ENCODE peak calls at places on chromosomes 3 and 15, in eight cellular contexts. L is A549; O is fibroblast of pulmonary artery; R is progenitor cell of endocrine pancreas; J is activated CD8-positive, alpha-beta T cell treated with anti-CD3 and anti-CD28 coated beads for 36 hours; M is IMR-90; Y is GM10248; B is Calu3. P is an unnamed sample.

GRCh38 chr3:126102530-126102951 is 18.6 kb upstream of the SLC41A3 start:
- DNase-seq in B (no peak), M (peak; percentile 19), L (no peak), R (no peak), Y (no peak), O (no peak), J (no peak), P (no peak)

GRCh38 chr15:90294601-90295269 is 29.3 kb downstream of the NGRN start:
- DNase-seq in L (no peak), O (no peak), M (no peak), Y (no peak), R (no peak), J (no peak), B (no peak), P (no peak)

GRCh38 chr3:160185711-160186110 is 39.5 kb upstream of the C3orf80 start:
- DNase-seq in J (no peak), O (no peak), M (no peak), Y (no peak), L (no peak), B (no peak), R (no peak), P (no peak)

GRCh38 chr3:10471337-10471721 is 34.1 kb downstream of the ATP2B2 start:
- DNase-seq in B (no peak), J (no peak), O (peak; percentile 11), M (peak; percentile 12), R (no peak), Y (no peak), L (no peak), P (no peak)

GRCh38 chr3:193808317-193808716 is 215.3 kb downstream of the OPA1 start:
- DNase-seq in Y (no peak), L (no peak), R (no peak), B (no peak), O (no peak), J (no peak), M (no peak), P (no peak)

GRCh38 chr3:61627768-61628185 is 66.4 kb downstream of the PTPRG start:
- DNase-seq in O (peak; percentile 77), R (no peak), M (peak; percentile 93), Y (no peak), L (peak; percentile 26), B (no peak), J (no peak), P (peak; percentile 85)

GRCh38 chr15:80846416-80846815 is 67.2 kb downstream of the CEMIP start:
- DNase-seq in M (peak; percentile 31), Y (no peak), L (no peak), J (no peak), R (no peak), B (no peak), O (no peak), P (no peak)

GRCh38 chr15:31277335-31278055 is 49.1 kb upstream of the KLF13 start:
- DNase-seq in L (no peak), Y (no peak), M (no peak), O (no peak), B (no peak), R (no peak), J (no peak), P (no peak)

GRCh38 chr15:55403531-55403930 is 4.6 kb downstream of the CCPG1 start:
- DNase-seq in Y (no peak), J (no peak), O (peak; percentile 62), R (no peak), M (peak; percentile 49), B (no peak), L (no peak), P (no peak)

GRCh38 chr3:184741798-184742675 is 30.2 kb upstream of the MAGEF1 start:
- DNase-seq in J (no peak), B (no peak), R (no peak), Y (no peak), O (no peak), M (no peak), L (no peak), P (no peak)
- TF ChIP-seq CTCF in J (no peak), B (no peak), R (no peak), Y (no peak), O (no peak), M (no peak), L (no peak), P (no peak)

GRCh38 chr15:26065723-26066122 is 202.6 kb upstream of the ATP10A start:
- DNase-seq in M (no peak), O (no peak), Y (no peak), R (no peak), J (no peak), L (no peak), B (no peak), P (no peak)
- TF ChIP-seq CTCF in M (no peak), O (no peak), Y (no peak), R (no peak), J (no peak), L (no peak), B (no peak), P (no peak)

GRCh38 chr3:131048030-131048429 is 21.4 kb downstream of the NEK11 start:
- DNase-seq in B (no peak), L (no peak), R (no peak), Y (no peak), J (no peak), O (no peak), M (no peak), P (no peak)

GRCh38 chr3:131053021-131053420 is 26.3 kb downstream of the NEK11 start:
- DNase-seq in R (no peak), J (no peak), B (no peak), L (no peak), O (peak; percentile 61), M (peak; percentile 1), Y (no peak), P (no peak)

DNA sequence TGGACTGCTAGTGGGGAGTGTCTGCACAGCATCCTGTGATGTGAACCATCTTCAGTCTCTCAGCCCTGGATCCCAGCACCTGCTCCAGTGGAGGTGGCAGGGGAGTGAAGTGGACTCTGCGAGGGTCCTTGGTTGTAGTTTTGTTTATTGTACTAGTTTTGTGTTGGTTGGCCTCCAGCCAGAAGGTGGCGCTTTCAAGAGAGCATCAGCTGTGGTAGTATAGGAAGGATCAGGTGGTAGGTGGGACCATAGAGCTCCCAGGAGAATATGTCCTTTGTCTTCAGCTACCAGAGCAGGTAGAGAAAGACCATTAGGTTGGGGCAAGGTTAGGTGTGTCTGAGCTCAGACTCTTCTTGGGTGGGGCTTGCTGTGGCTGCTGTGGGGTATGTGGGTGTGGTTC is 20.9 kb downstream of the NEK11 start:
- DNase-seq in Y (no peak), R (no peak), M (no peak), L (no peak), J (peak; percentile 20), O (no peak), B (peak; percentile 11), P (no peak)
- TF ChIP-seq CTCF in Y (no peak), R (no peak), M (no peak), L (no peak), J (no peak), O (no peak), B (no peak), P (no peak)

GRCh38 chr3:72816843-72817485 is 31.3 kb downstream of the SHQ1 start:
- DNase-seq in R (no peak), M (no peak), O (no peak), L (no peak), Y (no peak), B (no peak), J (peak; percentile 65), P (no peak)

GRCh38 chr3:72820405-72820804 is 27.8 kb downstream of the SHQ1 start:
- DNase-seq in Y (no peak), O (peak; percentile 89), M (peak; percentile 58), J (no peak), B (no peak), R (no peak), L (no peak), P (peak; percentile 58)

GRCh38 chr3:72818915-72819314 is 29.3 kb downstream of the SHQ1 start:
- DNase-seq in R (no peak), Y (no peak), M (peak; percentile 93), O (peak; percentile 83), B (no peak), L (no peak), J (peak; percentile 29), P (peak; percentile 85)

GRCh38 chr3:72821170-72821781 is 27.0 kb downstream of the SHQ1 start:
- DNase-seq in M (peak; percentile 53), Y (peak; percentile 22), R (no peak), L (no peak), J (peak; percentile 26), B (peak; percentile 8), O (peak; percentile 43), P (peak; percentile 27)

GRCh38 chr3:72818092-72818721 is 30.0 kb downstream of the SHQ1 start:
- DNase-seq in Y (no peak), B (peak; percentile 15), R (no peak), J (no peak), O (peak; percentile 63), M (peak; percentile 36), L (peak; percentile 21), P (no peak)
- TF ChIP-seq CTCF in Y (peak; percentile 73), B (peak; percentile 23), R (peak; percentile 76), J (peak; percentile 32), O (peak; percentile 77), M (peak; percentile 64), L (peak; percentile 63), P (peak; percentile 58)

GRCh38 chr3:134357914-134358811 is 16.1 kb downstream of the AMOTL2 start:
- DNase-seq in O (peak; percentile 95), Y (peak; percentile 64), J (peak; percentile 41), B (peak; percentile 89), R (no peak), L (no peak), M (peak; percentile 96), P (peak; percentile 97)
- TF ChIP-seq CTCF in O (peak; percentile 44), Y (peak; percentile 25), J (no peak), B (peak; percentile 85), R (peak; percentile 37), L (peak; percentile 41), M (peak; percentile 29), P (peak; percentile 49)

DNA sequence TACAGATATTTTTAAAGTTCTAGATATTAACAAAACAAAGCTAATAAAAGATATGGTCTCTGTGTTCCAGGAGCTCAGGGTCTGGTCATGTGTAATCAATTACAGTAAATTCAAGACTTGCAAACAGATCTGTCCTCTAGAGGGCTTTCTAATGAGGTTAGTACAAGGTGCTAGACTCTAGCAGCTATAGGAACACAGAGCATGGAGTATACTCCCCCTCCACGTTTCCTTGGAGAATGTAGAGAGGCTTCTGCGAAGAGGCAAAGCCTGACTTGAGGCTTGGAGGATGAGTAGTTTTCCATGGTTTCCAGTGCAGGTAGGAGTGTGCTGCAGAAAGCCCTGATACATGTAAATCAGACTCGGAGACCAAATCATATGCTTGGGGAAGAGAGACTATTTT is 32.7 kb upstream of the DLG1 start:
- DNase-seq in L (no peak), O (no peak), B (no peak), J (no peak), R (no peak), M (no peak), Y (no peak), P (no peak)
- TF ChIP-seq CTCF in L (no peak), O (peak; percentile 15), B (no peak), J (no peak), R (no peak), M (no peak), Y (no peak), P (peak; percentile 37)

GRCh38 chr3:13841141-13841540 is 38.7 kb downstream of the WNT7A start:
- DNase-seq in Y (no peak), O (no peak), B (no peak), R (no peak), J (no peak), M (no peak), L (no peak), P (no peak)
- TF ChIP-seq CTCF in Y (no peak), O (no peak), B (no peak), R (no peak), J (no peak), M (no peak), L (no peak), P (no peak)

P was measured in foreskin fibroblast.